ENCODE peak calls at places on chromosomes 12 and 14, in five cellular contexts. One of them, this sample, is unnamed.
A peak's percentile ranks its signal among the peaks of the same experiment; 100 is the strongest.

GRCh38 chr12:18468521-18469075 is 207.3 kb downstream of the PIK3C2G start:
- DNase-seq in neuronal stem cell: no peak
- DNase-seq in body of pancreas: no peak
- DNase-seq in NCI-H1417 treated with DMSO at 0.1 percent for 48 hours: no peak
- DNase-seq in NCI-H345: no peak
- DNase-seq in this sample: no peak

GRCh38 chr14:68549057-68549421 is 243.8 kb downstream of the ZFP36L1 start:
- DNase-seq in NCI-H1417 treated with DMSO at 0.1 percent for 48 hours: no peak
- DNase-seq in NCI-H345: no peak
- DNase-seq in body of pancreas: no peak
- DNase-seq in neuronal stem cell: no peak
- DNase-seq in this sample: no peak

GRCh38 chr14:89351364-89351957 is 65.6 kb downstream of the FOXN3 start:
- DNase-seq in neuronal stem cell: no peak
- DNase-seq in body of pancreas: peak; percentile 47
- DNase-seq in NCI-H345: no peak
- DNase-seq in NCI-H1417 treated with DMSO at 0.1 percent for 48 hours: no peak
- DNase-seq in this sample: peak; percentile 83

GRCh38 chr14:69247691-69248440 is 12.1 kb upstream of the GALNT16 start:
- DNase-seq in NCI-H1417 treated with DMSO at 0.1 percent for 48 hours: no peak
- DNase-seq in body of pancreas: no peak
- DNase-seq in neuronal stem cell: no peak
- DNase-seq in NCI-H345: no peak
- DNase-seq in this sample: no peak

GRCh38 chr12:10069099-10069498 is 29.7 kb downstream of the CLEC1A start:
- DNase-seq in neuronal stem cell: no peak
- DNase-seq in NCI-H345: no peak
- DNase-seq in body of pancreas: no peak
- DNase-seq in NCI-H1417 treated with DMSO at 0.1 percent for 48 hours: no peak
- DNase-seq in this sample: no peak

GRCh38 chr14:90678420-90678819 is 137.8 kb downstream of the TTC7B start:
- DNase-seq in body of pancreas: no peak
- DNase-seq in NCI-H1417 treated with DMSO at 0.1 percent for 48 hours: no peak
- DNase-seq in NCI-H345: no peak
- DNase-seq in neuronal stem cell: no peak
- DNase-seq in this sample: no peak

GRCh38 chr14:35414365-35414764 is 9.8 kb upstream of the NFKBIA start:
- DNase-seq in NCI-H345: no peak
- DNase-seq in NCI-H1417 treated with DMSO at 0.1 percent for 48 hours: no peak
- DNase-seq in body of pancreas: no peak
- DNase-seq in neuronal stem cell: no peak
- DNase-seq in this sample: no peak

GRCh38 chr12:121637231-121637914 is 11.0 kb downstream of the ORAI1 start:
- DNase-seq in NCI-H1417 treated with DMSO at 0.1 percent for 48 hours: no peak
- DNase-seq in body of pancreas: peak; percentile 16
- DNase-seq in neuronal stem cell: no peak
- DNase-seq in NCI-H345: no peak
- DNase-seq in this sample: no peak

GRCh38 chr12:126369487-126370463 is 1304.5 kb downstream of the AACS start:
- DNase-seq in NCI-H1417 treated with DMSO at 0.1 percent for 48 hours: no peak
- DNase-seq in body of pancreas: no peak
- DNase-seq in NCI-H345: no peak
- DNase-seq in neuronal stem cell: no peak
- DNase-seq in this sample: no peak

GRCh38 chr14:81200041-81200440 is 20.7 kb downstream of the GTF2A1 start:
- DNase-seq in body of pancreas: no peak
- DNase-seq in neuronal stem cell: no peak
- DNase-seq in NCI-H1417 treated with DMSO at 0.1 percent for 48 hours: no peak
- DNase-seq in NCI-H345: no peak
- DNase-seq in this sample: no peak

GRCh38 chr12:67034110-67034879 is 234.9 kb upstream of the CAND1 start:
- DNase-seq in body of pancreas: peak; percentile 21
- DNase-seq in NCI-H345: peak; percentile 89
- DNase-seq in neuronal stem cell: no peak
- DNase-seq in NCI-H1417 treated with DMSO at 0.1 percent for 48 hours: no peak
- DNase-seq in this sample: no peak

GRCh38 chr12:9047105-9047504 is 57.8 kb downstream of the KLRG1 start:
- DNase-seq in body of pancreas: no peak
- DNase-seq in NCI-H1417 treated with DMSO at 0.1 percent for 48 hours: no peak
- DNase-seq in NCI-H345: no peak
- DNase-seq in neuronal stem cell: no peak
- DNase-seq in this sample: no peak

GRCh38 chr12:6390084-6390799 is 6.3 kb downstream of the LTBR start:
- DNase-seq in NCI-H345: no peak
- DNase-seq in NCI-H1417 treated with DMSO at 0.1 percent for 48 hours: no peak
- DNase-seq in body of pancreas: no peak
- DNase-seq in neuronal stem cell: no peak
- DNase-seq in this sample: no peak

GRCh38 chr12:131383741-131384543 is 326.9 kb upstream of the SFSWAP start:
- DNase-seq in neuronal stem cell: no peak
- DNase-seq in NCI-H345: no peak
- DNase-seq in body of pancreas: no peak
- DNase-seq in NCI-H1417 treated with DMSO at 0.1 percent for 48 hours: no peak
- DNase-seq in this sample: no peak

GRCh38 chr12:113766880-113767878 is 198.9 kb downstream of the RBM19 start:
- DNase-seq in body of pancreas: no peak
- DNase-seq in NCI-H1417 treated with DMSO at 0.1 percent for 48 hours: no peak
- DNase-seq in NCI-H345: no peak
- DNase-seq in neuronal stem cell: peak; percentile 58
- DNase-seq in this sample: no peak

GRCh38 chr12:15756822-15757221 is 32.4 kb downstream of the EPS8 start:
- DNase-seq in neuronal stem cell: no peak
- DNase-seq in NCI-H1417 treated with DMSO at 0.1 percent for 48 hours: no peak
- DNase-seq in body of pancreas: no peak
- DNase-seq in NCI-H345: no peak
- DNase-seq in this sample: no peak

GRCh38 chr12:101599771-101600486 is 5.2 kb downstream of the MYBPC1 start:
- DNase-seq in NCI-H1417 treated with DMSO at 0.1 percent for 48 hours: no peak
- DNase-seq in NCI-H345: no peak
- DNase-seq in neuronal stem cell: no peak
- DNase-seq in body of pancreas: no peak
- DNase-seq in this sample: no peak

GRCh38 chr14:64064447-64064846 is 211.6 kb downstream of the SYNE2 start:
- DNase-seq in NCI-H1417 treated with DMSO at 0.1 percent for 48 hours: no peak
- DNase-seq in neuronal stem cell: no peak
- DNase-seq in NCI-H345: no peak
- DNase-seq in body of pancreas: no peak
- DNase-seq in this sample: no peak

GRCh38 chr12:123531091-123531490 is 2.4 kb downstream of the RILPL1 start:
- DNase-seq in NCI-H1417 treated with DMSO at 0.1 percent for 48 hours: no peak
- DNase-seq in neuronal stem cell: no peak
- DNase-seq in NCI-H345: no peak
- DNase-seq in body of pancreas: peak; percentile 54
- DNase-seq in this sample: no peak

GRCh38 chr12:32533971-32534590 is 134.7 kb downstream of the FGD4 start:
- DNase-seq in NCI-H345: peak; percentile 33
- DNase-seq in NCI-H1417 treated with DMSO at 0.1 percent for 48 hours: no peak
- DNase-seq in body of pancreas: peak; percentile 81
- DNase-seq in neuronal stem cell: no peak
- DNase-seq in this sample: peak; percentile 88

GRCh38 chr12:43501705-43502104 is 50.3 kb downstream of the ADAMTS20 start:
- DNase-seq in body of pancreas: no peak
- DNase-seq in NCI-H1417 treated with DMSO at 0.1 percent for 48 hours: peak; percentile 20
- DNase-seq in NCI-H345: no peak
- DNase-seq in neuronal stem cell: no peak
- DNase-seq in this sample: no peak

GRCh38 chr12:24947541-24948451 is 1.1 kb downstream of the BCAT1 start:
- DNase-seq in NCI-H1417 treated with DMSO at 0.1 percent for 48 hours: no peak
- DNase-seq in body of pancreas: no peak
- DNase-seq in NCI-H345: no peak
- DNase-seq in neuronal stem cell: no peak
- DNase-seq in this sample: no peak

GRCh38 chr14:24013654-24014514 is 25.2 kb downstream of the DHRS4L2 start:
- DNase-seq in NCI-H1417 treated with DMSO at 0.1 percent for 48 hours: peak; percentile 27
- DNase-seq in neuronal stem cell: peak; percentile 67
- DNase-seq in NCI-H345: peak; percentile 78
- DNase-seq in body of pancreas: peak; percentile 69
- DNase-seq in this sample: no peak

GRCh38 chr12:28498850-28499249 is 308.6 kb downstream of the CCDC91 start:
- DNase-seq in NCI-H345: no peak
- DNase-seq in body of pancreas: no peak
- DNase-seq in NCI-H1417 treated with DMSO at 0.1 percent for 48 hours: no peak
- DNase-seq in neuronal stem cell: no peak
- DNase-seq in this sample: no peak

GRCh38 chr14:95482967-95483842 is 33.2 kb downstream of the SYNE3 start:
- DNase-seq in neuronal stem cell: no peak
- DNase-seq in NCI-H345: no peak
- DNase-seq in NCI-H1417 treated with DMSO at 0.1 percent for 48 hours: no peak
- DNase-seq in body of pancreas: peak; percentile 82
- DNase-seq in this sample: no peak

GRCh38 chr14:74326369-74327152 is 21.7 kb upstream of the VRTN start:
- DNase-seq in neuronal stem cell: peak; percentile 80
- DNase-seq in body of pancreas: no peak
- DNase-seq in NCI-H345: peak; percentile 67
- DNase-seq in NCI-H1417 treated with DMSO at 0.1 percent for 48 hours: peak; percentile 13
- DNase-seq in this sample: no peak

GRCh38 chr12:108583971-108584370 is 13.9 kb downstream of the TMEM119 start:
- DNase-seq in body of pancreas: no peak
- DNase-seq in NCI-H345: peak; percentile 57
- DNase-seq in NCI-H1417 treated with DMSO at 0.1 percent for 48 hours: peak; percentile 12
- DNase-seq in neuronal stem cell: no peak
- DNase-seq in this sample: no peak

GRCh38 chr12:76649091-76649490 is 89.5 kb upstream of the OSBPL8 start:
- DNase-seq in NCI-H345: no peak
- DNase-seq in NCI-H1417 treated with DMSO at 0.1 percent for 48 hours: no peak
- DNase-seq in body of pancreas: no peak
- DNase-seq in neuronal stem cell: no peak
- DNase-seq in this sample: no peak

GRCh38 chr14:63438065-63438757 is 105.0 kb downstream of the PPP2R5E start:
- DNase-seq in NCI-H345: no peak
- DNase-seq in neuronal stem cell: no peak
- DNase-seq in body of pancreas: peak; percentile 80
- DNase-seq in NCI-H1417 treated with DMSO at 0.1 percent for 48 hours: no peak
- DNase-seq in this sample: peak; percentile 82

GRCh38 chr12:51482808-51483532 is 58.3 kb downstream of the SLC4A8 start:
- DNase-seq in NCI-H345: no peak
- DNase-seq in NCI-H1417 treated with DMSO at 0.1 percent for 48 hours: no peak
- DNase-seq in neuronal stem cell: no peak
- DNase-seq in body of pancreas: no peak
- DNase-seq in this sample: no peak

GRCh38 chr14:90979451-90979850 is 81.0 kb downstream of the RPS6KA5 start:
- DNase-seq in NCI-H345: no peak
- DNase-seq in body of pancreas: no peak
- DNase-seq in neuronal stem cell: no peak
- DNase-seq in NCI-H1417 treated with DMSO at 0.1 percent for 48 hours: no peak
- DNase-seq in this sample: no peak

GRCh38 chr14:96352708-96353107 is 10.4 kb downstream of the ATG2B start:
- DNase-seq in NCI-H1417 treated with DMSO at 0.1 percent for 48 hours: no peak
- DNase-seq in body of pancreas: no peak
- DNase-seq in neuronal stem cell: no peak
- DNase-seq in NCI-H345: no peak
- DNase-seq in this sample: no peak